ENCODE peak calls at places on chromosomes 5 and 9, in nine cellular contexts. Y is K562, K is upper lobe of left lung, O is A549, X is uterus, S is HCT116, M is Peyer's patch, A is sigmoid colon, D is body of pancreas. V is an unnamed sample.

GRCh38 chr5:107063511-107063910 is 607.2 kb downstream of the EFNA5 start:
- DNase-seq in K (no peak), O (no peak), D (no peak), S (no peak), A (no peak), X (no peak), M (no peak), Y (no peak), V (no peak)

GRCh38 chr9:124950050-124950718 is 9.3 kb upstream of the GOLGA1 start:
- DNase-seq in S (no peak), K (no peak), A (no peak), O (no peak), X (no peak), D (no peak), Y (no peak), M (no peak), V (no peak)

GRCh38 chr5:36228505-36228904 is 13.2 kb downstream of the NADK2 start:
- DNase-seq in D (no peak), Y (no peak), M (no peak), O (no peak), S (no peak), A (no peak), X (no peak), K (no peak), V (no peak)

GRCh38 chr9:75658301-75658919 is 232.1 kb upstream of the PCSK5 start:
- DNase-seq in M (no peak), X (no peak), Y (no peak), D (no peak), S (no peak), A (no peak), K (no peak), O (no peak), V (no peak)

GRCh38 chr5:431001-431710 is 11.8 kb upstream of the EXOC3 start:
- DNase-seq in O (peak), A (peak), M (peak), Y (peak), K (peak), D (no peak), X (no peak), S (peak), V (peak)

GRCh38 chr5:146291421-146292074 is 47.1 kb upstream of the POU4F3 start:
- DNase-seq in A (no peak), D (no peak), M (no peak), K (no peak), S (peak), O (peak), Y (peak), X (no peak), V (peak)

GRCh38 chr5:149545327-149545726 is 5.9 kb downstream of the CSNK1A1 start:
- DNase-seq in Y (no peak), O (no peak), M (no peak), S (no peak), K (no peak), D (no peak), A (no peak), X (no peak), V (no peak)

GRCh38 chr5:93184041-93184440 is 397.0 kb downstream of the NR2F1-AS1 start:
- DNase-seq in X (no peak), K (no peak), A (no peak), S (no peak), D (no peak), O (no peak), Y (no peak), M (no peak), V (no peak)

GRCh38 chr9:91119679-91120078 is 242.0 kb downstream of the AUH start:
- DNase-seq in A (no peak), X (no peak), S (no peak), K (no peak), D (no peak), O (no peak), M (no peak), Y (no peak), V (peak)

GRCh38 chr5:1017056-1017455 is 8.5 kb downstream of the NKD2 start:
- DNase-seq in K (no peak), D (no peak), M (no peak), Y (no peak), X (no peak), O (no peak), A (peak), S (no peak), V (no peak)

GRCh38 chr5:33691846-33692245 is 199.9 kb downstream of the ADAMTS12 start:
- DNase-seq in Y (no peak), A (no peak), K (no peak), X (no peak), M (no peak), O (no peak), D (no peak), S (no peak), V (no peak)

GRCh38 chr9:4662989-4663792 is 1.1 kb downstream of the PLPP6 start:
- DNase-seq in O (peak), D (no peak), K (no peak), S (no peak), M (peak), X (no peak), A (no peak), Y (no peak), V (no peak)

GRCh38 chr9:108536836-108537601 is 318.8 kb downstream of the ACTL7B start:
- DNase-seq in M (no peak), O (no peak), X (no peak), D (no peak), A (no peak), K (no peak), S (no peak), Y (no peak), V (no peak)

GRCh38 chr9:16039988-16040761 is 487.3 kb downstream of the CCDC171 start:
- DNase-seq in D (no peak), K (no peak), Y (no peak), O (peak), X (peak), S (no peak), M (no peak), A (no peak), V (no peak)

GRCh38 chr5:173045481-173045880 is 10.7 kb upstream of the CREBRF start:
- DNase-seq in M (peak), K (no peak), D (peak), Y (peak), O (no peak), S (no peak), A (no peak), X (no peak), V (no peak)

GRCh38 chr5:16616536-16617271 is at the start of gene RETREG1:
- DNase-seq in K (peak), M (peak), D (peak), Y (no peak), X (peak), A (peak), S (peak), O (peak), V (peak)

GRCh38 chr5:172722309-172722815 is 48.6 kb downstream of the DUSP1 start:
- DNase-seq in M (no peak), O (no peak), X (no peak), K (no peak), S (no peak), A (no peak), Y (no peak), D (no peak), V (no peak)

GRCh38 chr9:33131505-33132248 is 35.5 kb downstream of the B4GALT1 start:
- DNase-seq in S (no peak), A (no peak), Y (no peak), X (no peak), M (no peak), O (no peak), K (no peak), D (no peak), V (no peak)

GRCh38 chr5:2310946-2311345 is 428.2 kb upstream of the IRX4 start:
- DNase-seq in S (no peak), A (no peak), X (no peak), O (no peak), D (no peak), K (no peak), M (no peak), Y (no peak), V (no peak)

GRCh38 chr9:37935106-37935505 is 31.2 kb upstream of the SLC25A51 start:
- DNase-seq in K (no peak), X (no peak), S (no peak), M (no peak), Y (no peak), D (no peak), O (no peak), A (no peak), V (no peak)

GRCh38 chr5:158968160-158968559 is 131.6 kb downstream of the EBF1 start:
- DNase-seq in O (no peak), S (no peak), D (no peak), Y (no peak), A (no peak), K (no peak), X (no peak), M (no peak), V (no peak)
- TF ChIP-seq POLR2A in O (no peak), S (no peak), D (no peak), Y (no peak), A (no peak), K (no peak), X (no peak), M (no peak), V (no peak)

GRCh38 chr5:150627731-150628545 is 12.5 kb upstream of the SYNPO start:
- DNase-seq in M (no peak), A (no peak), O (no peak), X (no peak), K (no peak), Y (no peak), D (no peak), S (no peak), V (peak)

GRCh38 chr5:150625164-150625535 is 15.3 kb upstream of the SYNPO start:
- DNase-seq in X (peak), K (peak), D (no peak), M (no peak), O (no peak), Y (no peak), A (no peak), S (no peak), V (no peak)

GRCh38 chr5:150628936-150629485 is 11.4 kb upstream of the SYNPO start:
- DNase-seq in A (no peak), M (no peak), Y (no peak), D (no peak), X (no peak), O (no peak), K (no peak), S (no peak), V (no peak)

GRCh38 chr5:150625831-150626746 is 14.4 kb upstream of the SYNPO start:
- DNase-seq in O (no peak), M (no peak), D (no peak), Y (no peak), S (no peak), K (no peak), X (no peak), A (no peak), V (no peak)

DNA sequence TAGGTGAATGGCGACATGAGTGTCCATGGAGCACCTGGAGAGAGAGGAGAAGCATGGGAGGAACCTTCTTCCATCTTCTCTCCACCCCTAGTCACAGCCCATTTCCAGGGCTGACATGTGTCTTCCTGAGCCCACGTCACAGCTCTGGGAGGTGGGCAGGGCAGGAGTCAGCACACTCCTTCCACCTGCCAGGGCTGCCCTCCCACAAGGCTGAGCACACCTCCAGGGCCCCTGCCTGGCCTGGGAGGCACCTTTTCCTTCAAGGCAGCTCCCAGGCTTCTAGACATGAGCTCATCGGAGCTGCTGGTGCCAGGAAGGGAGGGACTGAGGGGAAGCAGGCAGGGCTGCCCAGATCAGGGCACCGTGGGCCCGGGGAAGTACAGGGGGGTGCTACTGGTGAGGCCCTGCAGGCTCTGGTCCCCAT is 13.6 kb upstream of the SYNPO start:
- DNase-seq in S (no peak), M (no peak), A (no peak), K (peak), D (peak), X (no peak), Y (no peak), O (no peak), V (no peak)
- TF ChIP-seq POLR2A in S (no peak), M (no peak), A (no peak), K (no peak), D (peak), X (peak), Y (no peak), O (no peak), V (no peak)

DNA sequence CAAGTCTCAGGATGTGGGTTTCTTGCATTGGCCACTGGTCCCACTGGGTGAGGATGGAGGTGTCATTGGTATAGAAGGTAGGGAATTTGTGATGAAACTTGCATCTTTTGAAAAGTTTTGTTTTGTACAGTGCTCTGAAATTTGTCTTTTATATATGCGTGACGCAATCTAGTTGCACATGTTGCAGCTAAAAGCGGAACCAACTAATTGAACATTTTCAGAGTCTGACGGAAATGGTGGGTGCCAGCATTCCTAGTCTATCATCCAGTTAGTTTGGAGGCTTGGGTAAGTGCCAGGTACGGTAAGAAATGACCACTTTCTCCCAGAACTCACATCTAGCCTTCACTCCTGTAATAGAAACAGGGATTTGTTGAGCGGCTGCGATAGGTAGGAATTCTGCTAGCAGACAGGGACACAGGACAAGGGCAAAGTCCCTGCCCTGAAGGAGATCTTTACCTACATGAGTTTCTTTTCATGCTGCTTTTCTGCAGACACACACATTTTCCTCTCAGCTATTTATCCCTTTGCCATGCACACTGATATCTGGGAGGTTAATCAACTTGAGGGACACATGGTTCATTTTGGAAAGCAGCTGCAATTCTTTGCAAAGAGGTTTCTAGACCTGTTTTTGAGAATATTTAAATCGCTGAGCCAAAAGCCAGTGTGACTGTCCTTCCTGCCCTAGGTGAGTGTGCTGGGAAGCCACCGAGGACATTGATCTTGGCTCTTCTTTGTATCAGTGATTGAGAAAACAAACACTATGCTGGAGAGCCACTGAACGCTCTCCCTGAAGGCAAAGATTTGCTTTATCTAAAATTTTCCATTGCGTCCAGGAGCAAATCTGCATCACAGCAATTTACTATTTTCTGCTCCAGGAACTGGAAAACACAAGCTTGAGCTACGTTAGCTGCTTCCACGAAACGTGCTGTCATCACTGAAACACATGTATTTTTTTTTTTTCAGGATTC is 89.7 kb downstream of the DAP start:
- DNase-seq in X (no peak), M (no peak), Y (no peak), D (no peak), O (no peak), A (no peak), K (no peak), S (no peak), V (no peak)
- TF ChIP-seq POLR2A in X (no peak), M (no peak), Y (no peak), D (no peak), O (no peak), A (no peak), K (no peak), S (no peak), V (no peak)

DNA sequence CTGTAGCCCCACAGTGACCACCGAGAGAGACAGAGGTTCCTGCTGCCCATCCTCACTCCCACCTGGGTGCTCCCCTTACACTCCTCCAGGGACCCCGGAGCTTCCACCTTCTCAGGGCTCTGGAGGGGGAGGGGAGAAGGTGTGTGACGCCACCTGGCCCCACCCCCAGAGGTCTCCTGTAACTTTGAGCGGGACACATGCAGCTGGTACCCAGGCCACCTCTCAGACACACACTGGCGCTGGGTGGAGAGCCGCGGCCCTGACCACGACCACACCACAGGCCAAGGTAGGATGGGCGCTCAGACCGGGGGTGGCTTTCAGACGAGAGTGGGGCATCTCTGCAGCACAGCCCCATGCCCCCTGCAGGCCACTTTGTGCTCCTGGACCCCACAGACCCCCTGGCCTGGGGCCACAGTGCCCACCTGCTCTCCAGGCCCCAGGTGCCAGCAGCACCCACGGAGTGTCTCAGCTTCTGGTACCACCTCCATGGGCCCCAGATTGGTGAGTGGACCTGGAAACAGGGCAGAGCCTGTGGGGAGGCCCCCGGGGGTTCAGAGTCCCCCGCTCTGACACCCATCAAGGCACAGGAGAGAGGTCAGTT is 4.5 kb downstream of the MAMDC4 start:
- DNase-seq in S (no peak), D (peak), M (no peak), K (no peak), Y (no peak), O (no peak), A (no peak), X (no peak), V (no peak)
- TF ChIP-seq POLR2A in S (no peak), D (no peak), M (no peak), K (no peak), Y (no peak), O (no peak), A (no peak), X (no peak), V (no peak)

DNA sequence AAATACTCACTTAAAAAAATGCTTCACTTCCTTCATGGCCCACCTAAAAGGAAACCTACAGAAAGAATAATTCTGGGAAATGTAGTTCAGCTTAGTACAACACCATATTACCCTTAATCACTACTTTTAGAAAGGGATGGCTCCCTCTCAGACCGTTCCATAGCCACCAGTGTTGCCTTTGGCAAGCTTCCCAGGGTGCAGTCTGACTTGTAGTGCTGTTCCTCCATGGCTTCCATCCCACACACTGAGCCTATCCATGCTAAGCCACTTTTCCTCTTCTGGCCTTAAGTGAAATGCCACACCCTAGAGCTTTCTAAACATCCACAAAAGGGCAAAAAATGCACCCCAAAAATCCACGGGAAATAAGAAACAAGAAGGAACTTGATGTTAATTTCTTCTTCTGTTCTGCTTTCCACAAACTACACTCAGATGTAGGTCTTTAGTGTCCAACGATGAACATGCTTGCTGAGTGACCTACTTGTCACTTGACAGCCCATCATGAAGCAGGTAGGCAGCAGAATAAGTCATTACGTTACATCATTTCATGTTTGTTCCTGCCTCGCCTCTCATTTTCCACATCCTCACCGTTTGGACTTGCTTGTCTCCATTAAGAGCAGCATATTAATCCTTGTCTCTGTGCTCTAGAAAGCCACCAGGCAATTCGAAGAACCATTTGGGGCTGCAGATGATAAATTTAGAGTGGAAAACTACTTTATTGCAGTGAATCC is 391.1 kb upstream of the GRAMD2B start:
- DNase-seq in D (no peak), A (no peak), K (no peak), S (no peak), O (no peak), M (no peak), Y (no peak), X (peak), V (no peak)
- TF ChIP-seq POLR2A in D (no peak), A (no peak), K (no peak), S (no peak), O (no peak), M (no peak), Y (no peak), X (no peak), V (no peak)